ENCODE peak calls at places on chromosomes 5 and 9, in six cellular contexts. E, X, H, D, L and T are unnamed samples. For H3K4me1, the result is how much of the 10 kb centered on the place peaks cover.

GRCh38 chr9:21777701-21778100 is 24.7 kb upstream of the MTAP start:
- DNase-seq in X (no peak), L (peak), H (no peak), D (peak), E (no peak), T (no peak)

GRCh38 chr9:16970321-16970720 is 99.9 kb upstream of the BNC2 start:
- DNase-seq in X (no peak), E (no peak), L (no peak), D (peak), H (no peak), T (no peak)

GRCh38 chr5:58040851-58041250 is 419.0 kb downstream of the PLK2 start:
- DNase-seq in L (no peak), H (no peak), X (no peak), D (peak), E (no peak), T (no peak)

GRCh38 chr9:137025120-137025966 is 2.7 kb downstream of the ABCA2 start:
- DNase-seq in L (no peak), D (no peak), H (no peak), X (no peak), E (no peak), T (no peak)

GRCh38 chr9:35277171-35277520 is 115.3 kb downstream of the UNC13B start:
- DNase-seq in E (no peak), H (no peak), L (no peak), D (no peak), X (no peak), T (no peak)

GRCh38 chr9:120394058-120394669 is 185.8 kb downstream of the CDK5RAP2 start:
- DNase-seq in X (no peak), L (peak), H (peak), E (no peak), D (peak), T (no peak)

GRCh38 chr5:132469380-132470372 is 20.9 kb downstream of the IRF1 start:
- DNase-seq in H (no peak), D (no peak), E (no peak), L (no peak), X (peak), T (no peak)

GRCh38 chr9:76561887-76562286 is 102.9 kb downstream of the GCNT1 start:
- DNase-seq in H (no peak), L (no peak), D (no peak), X (no peak), E (no peak), T (no peak)

DNA sequence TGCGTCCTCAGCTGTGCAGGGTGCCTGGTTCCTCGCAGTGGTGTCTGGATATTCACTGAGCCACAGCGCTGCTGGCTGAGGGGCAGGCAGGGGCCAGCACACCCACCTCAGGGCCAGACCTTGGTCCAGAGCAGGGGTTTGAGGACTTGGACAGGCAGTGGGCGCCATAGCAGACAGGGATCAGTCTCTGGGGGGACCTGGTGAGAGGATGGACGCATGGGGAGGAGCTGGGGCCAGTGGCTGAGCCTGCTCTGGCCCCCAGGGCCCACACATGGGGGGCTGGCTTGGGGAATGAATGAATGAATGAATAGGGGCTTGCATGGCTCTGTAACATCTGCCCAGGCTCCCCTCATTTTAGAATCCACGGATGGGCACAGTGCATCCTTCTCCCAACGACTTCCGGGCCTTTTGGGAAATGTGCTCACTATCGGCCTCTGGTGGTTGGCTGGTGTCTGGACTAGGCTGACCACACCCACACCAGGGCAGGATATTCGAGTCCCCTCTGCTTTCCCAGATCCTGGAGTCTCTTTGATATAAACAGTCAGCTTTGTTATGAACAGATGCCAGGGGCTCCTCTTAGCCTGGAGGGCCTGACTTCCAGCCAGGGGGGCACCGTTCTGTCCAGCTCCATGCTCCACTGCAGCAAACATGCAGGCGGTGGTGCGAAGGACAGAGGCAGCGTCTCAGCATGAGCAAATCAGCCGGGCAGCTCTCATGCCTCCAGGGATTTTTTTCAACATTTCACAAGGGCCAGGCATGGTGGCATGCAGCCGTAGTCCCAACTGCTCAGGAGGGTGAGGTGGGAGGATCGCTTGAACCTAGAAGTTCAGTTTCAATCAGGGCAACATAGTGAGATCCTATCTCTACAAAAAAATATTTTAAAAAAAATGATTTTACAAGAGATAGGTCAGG is 62.6 kb downstream of the NEK6 start:
- DNase-seq in L (peak), D (peak), E (peak), X (peak), H (peak), T (peak)
- H3K4me1 ChIP-seq in L (under half), D (under half), E (under half), X (under half), H (under half), T (under half)

GRCh38 chr9:108859459-108860114 is 2.5 kb upstream of the ACTL7A start:
- DNase-seq in X (no peak), D (no peak), H (no peak), E (no peak), L (no peak), T (no peak)
- H3K4me1 ChIP-seq in X (under half), D (under half), H (under half), E (under half), L (under half), T (under half)

GRCh38 chr5:136145030-136145429 is 12.4 kb downstream of the SMAD5 start:
- DNase-seq in D (no peak), X (no peak), H (no peak), L (no peak), E (no peak), T (no peak)
- H3K4me1 ChIP-seq in D (under half), X (half or more), H (under half), L (under half), E (half or more), T (under half)

DNA sequence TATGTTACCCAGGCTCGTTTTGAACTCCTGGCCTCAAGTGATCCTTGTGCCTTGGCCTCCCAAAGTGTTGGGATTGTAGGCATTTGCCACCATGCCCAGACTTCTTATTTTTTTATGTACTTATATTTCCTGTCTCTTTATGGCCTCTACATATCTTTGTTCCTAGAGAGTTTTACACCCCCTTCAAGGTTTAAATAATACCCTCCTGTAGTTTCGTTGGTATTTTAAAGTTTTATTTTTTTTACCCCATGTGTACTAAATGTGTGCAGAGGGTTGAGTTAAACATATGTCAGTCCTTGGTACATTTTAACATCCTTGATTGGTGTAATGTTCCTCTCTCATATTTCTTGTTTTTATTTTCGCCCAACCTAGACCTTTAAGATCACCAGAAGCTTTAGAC is 29.4 kb downstream of the OCLN start:
- DNase-seq in H (no peak), D (no peak), X (no peak), E (no peak), L (no peak), T (no peak)
- H3K4me1 ChIP-seq in H (under half), D (under half), X (under half), E (under half), L (under half), T (under half)

GRCh38 chr9:31669311-31669710 is 715.1 kb upstream of the ACO1 start:
- DNase-seq in E (no peak), L (no peak), X (no peak), D (no peak), H (no peak), T (no peak)
- H3K4me1 ChIP-seq in E (under half), L (under half), X (under half), D (under half), H (under half), T (under half)

GRCh38 chr5:177449140-177450061 is 2.8 kb downstream of the PRR7 start:
- DNase-seq in H (no peak), L (no peak), D (no peak), X (no peak), E (no peak), T (no peak)
- H3K4me1 ChIP-seq in H (under half), L (under half), D (under half), X (under half), E (under half), T (under half)